ENCODE peak calls at places on chromosomes 1 and 21, in four cellular contexts. T is A549, W is K562, Y is IMR-90. V is an unnamed sample.

GRCh38 chr1:10697621-10698160 is 98.8 kb downstream of the CASZ1 start:
- DNase-seq in T (no peak), W (no peak), Y (no peak), V (no peak)

GRCh38 chr21:29163381-29164115 is 33.1 kb downstream of the MAP3K7CL start:
- DNase-seq in T (no peak), W (no peak), Y (no peak), V (no peak)

GRCh38 chr1:107530543-107530942 is 389.7 kb downstream of the NTNG1 start:
- DNase-seq in T (no peak), W (no peak), Y (no peak), V (no peak)

GRCh38 chr1:24555591-24556413 is at the start of gene NCMAP:
- DNase-seq in T (no peak), W (no peak), Y (no peak), V (no peak)

GRCh38 chr1:209900734-209901133 is 37.3 kb upstream of the SYT14 start:
- DNase-seq in T (no peak), W (no peak), Y (peak), V (no peak)

GRCh38 chr1:154831470-154831869 is 38.6 kb downstream of the KCNN3 start:
- DNase-seq in T (no peak), W (no peak), Y (no peak), V (no peak)

GRCh38 chr1:161953256-161953920 is 70.3 kb downstream of the OLFML2B start:
- DNase-seq in T (no peak), W (peak), Y (no peak), V (no peak)

GRCh38 chr21:44916965-44917364 is 3.7 kb downstream of the ITGB2 start:
- DNase-seq in T (no peak), W (no peak), Y (no peak), V (no peak)

GRCh38 chr1:3902111-3902511 is 2.0 kb upstream of the C1orf174 start:
- DNase-seq in T (no peak), W (no peak), Y (no peak), V (no peak)

GRCh38 chr21:29196021-29196663 is 65.7 kb downstream of the MAP3K7CL start:
- DNase-seq in T (peak), W (peak), Y (peak), V (peak)

GRCh38 chr1:12040457-12041051 is 21.3 kb downstream of the MIIP start:
- DNase-seq in T (no peak), W (peak), Y (peak), V (peak)

GRCh38 chr21:29376556-29376955 is 77.8 kb downstream of the BACH1 start:
- DNase-seq in T (peak), W (peak), Y (no peak), V (no peak)

GRCh38 chr1:34127006-34128000 is 37.7 kb downstream of the CSMD2 start:
- DNase-seq in T (no peak), W (no peak), Y (no peak), V (no peak)

GRCh38 chr1:197049100-197049499 is 18.0 kb downstream of the F13B start:
- DNase-seq in T (no peak), W (no peak), Y (no peak), V (no peak)

GRCh38 chr1:3912809-3913685 is 13.0 kb upstream of the C1orf174 start:
- DNase-seq in T (no peak), W (peak), Y (no peak), V (no peak)

GRCh38 chr1:100988121-100988520 is 37.5 kb downstream of the DPH5 start:
- DNase-seq in T (no peak), W (no peak), Y (peak), V (no peak)

GRCh38 chr1:211359876-211360275 is 33.2 kb downstream of the TRAF5 start:
- DNase-seq in T (no peak), W (no peak), Y (no peak), V (no peak)

GRCh38 chr1:65975708-65976107 is 183.0 kb downstream of the PDE4B start:
- DNase-seq in T (no peak), W (no peak), Y (no peak), V (no peak)

GRCh38 chr1:186915555-186915954 is 86.8 kb downstream of the PLA2G4A start:
- DNase-seq in T (no peak), W (no peak), Y (no peak), V (no peak)

GRCh38 chr21:44005593-44005992 is 6.5 kb upstream of the TRAPPC10 start:
- DNase-seq in T (no peak), W (no peak), Y (no peak), V (no peak)

GRCh38 chr1:30903343-30904034 is 5.1 kb downstream of the SDC3 start:
- DNase-seq in T (no peak), W (peak), Y (peak), V (no peak)

GRCh38 chr1:160522622-160523345 is at the start of gene SLAMF6:
- DNase-seq in T (no peak), W (peak), Y (no peak), V (peak)

GRCh38 chr1:93207211-93207610 is 26.7 kb downstream of the CCDC18 start:
- DNase-seq in T (no peak), W (no peak), Y (no peak), V (no peak)

GRCh38 chr1:91513160-91513559 is 12.5 kb downstream of the CDC7 start:
- DNase-seq in T (no peak), W (no peak), Y (peak), V (no peak)

GRCh38 chr1:245788886-245789285 is 634.1 kb downstream of the KIF26B start:
- DNase-seq in T (no peak), W (no peak), Y (no peak), V (no peak)

GRCh38 chr1:211259596-211260126 is 495 bp downstream of the RCOR3 start:
- DNase-seq in T (peak), W (peak), Y (no peak), V (no peak)

GRCh38 chr1:167196185-167196584 is 24.5 kb upstream of the POU2F1 start:
- DNase-seq in T (no peak), W (no peak), Y (no peak), V (no peak)

GRCh38 chr1:110069302-110070281 is 880 bp downstream of the ALX3 start:
- DNase-seq in T (no peak), W (no peak), Y (no peak), V (no peak)

GRCh38 chr1:49333946-49334345 is 557.3 kb upstream of the BEND5 start:
- DNase-seq in T (no peak), W (no peak), Y (no peak), V (no peak)

GRCh38 chr1:101971309-101971708 is 25.4 kb downstream of the OLFM3 start:
- DNase-seq in T (no peak), W (no peak), Y (peak), V (no peak)

GRCh38 chr21:15682182-15682895 is 47.4 kb upstream of the USP25 start:
- DNase-seq in T (no peak), W (no peak), Y (peak), V (no peak)

GRCh38 chr1:156641761-156642264 is at the start of gene BCAN:
- DNase-seq in T (no peak), W (no peak), Y (peak), V (no peak)

GRCh38 chr21:29073222-29074006 is at the start of gene CCT8:
- DNase-seq in T (peak), W (peak), Y (peak), V (peak)

GRCh38 chr1:203839081-203839480 is 22.3 kb upstream of the SNRPE start:
- DNase-seq in T (no peak), W (no peak), Y (peak), V (no peak)

GRCh38 chr21:33684923-33685560 is 42.7 kb downstream of the ITSN1 start:
- DNase-seq in T (no peak), W (no peak), Y (peak), V (no peak)

DNA sequence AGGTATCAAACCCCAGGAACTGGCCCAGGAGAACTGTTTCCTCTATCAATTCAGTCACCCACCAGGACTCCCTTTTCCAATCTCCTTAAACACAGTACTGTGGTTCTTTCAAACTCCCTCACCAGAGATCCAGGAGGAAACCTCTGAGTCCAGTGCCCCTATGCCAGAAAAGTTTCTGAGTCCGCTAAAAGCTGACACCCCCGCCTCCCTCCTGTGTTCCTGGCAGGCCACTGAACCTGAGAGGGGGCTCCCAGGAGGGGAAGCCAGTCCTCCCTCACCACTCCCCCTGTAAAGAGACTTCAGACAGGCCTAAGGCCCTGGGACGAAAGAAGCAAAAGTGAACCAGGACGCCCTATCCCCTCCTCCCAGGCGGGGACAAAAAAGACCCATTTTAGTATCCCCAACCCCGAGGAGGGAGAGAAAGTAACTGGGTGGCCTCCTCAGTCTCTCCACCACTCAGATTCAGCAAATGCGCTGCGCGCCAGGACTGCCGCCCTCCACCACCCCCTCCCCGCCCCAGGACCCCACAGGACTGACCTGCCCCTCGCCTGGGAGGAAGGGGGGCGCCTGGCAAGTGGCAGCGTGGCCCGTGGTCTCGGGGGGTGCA is 624 bp downstream of the SLC41A1 start:
- DNase-seq in T (peak), W (peak), Y (peak), V (no peak)
- TF ChIP-seq BHLHE40 in T (no peak), W (no peak), Y (no peak), V (no peak)

GRCh38 chr1:228374711-228375577 is 31.7 kb downstream of the TRIM11 start:
- DNase-seq in T (no peak), W (no peak), Y (peak), V (no peak)

GRCh38 chr1:228373681-228374571 is 32.7 kb downstream of the TRIM11 start:
- DNase-seq in T (no peak), W (no peak), Y (no peak), V (no peak)

GRCh38 chr1:228376651-228377631 is 29.7 kb downstream of the TRIM11 start:
- DNase-seq in T (no peak), W (no peak), Y (no peak), V (no peak)

GRCh38 chr1:228376262-228376628 is 30.4 kb downstream of the TRIM11 start:
- DNase-seq in T (no peak), W (no peak), Y (no peak), V (no peak)

GRCh38 chr1:228375578-228376261 is 30.9 kb downstream of the TRIM11 start:
- DNase-seq in T (no peak), W (no peak), Y (no peak), V (no peak)
- TF ChIP-seq RCOR1 in T (no peak), W (no peak), Y (no peak), V (no peak)

GRCh38 chr1:6523566-6523965 is 30.7 kb downstream of the NOL9 start:
- DNase-seq in T (peak), W (peak), Y (peak), V (no peak)
- TF ChIP-seq BHLHE40 in T (no peak), W (peak), Y (no peak), V (no peak)

GRCh38 chr1:27427836-27428315 is 35.5 kb downstream of the GPR3 start:
- DNase-seq in T (no peak), W (no peak), Y (no peak), V (no peak)

GRCh38 chr1:27429029-27429425 is 36.6 kb downstream of the GPR3 start:
- DNase-seq in T (no peak), W (no peak), Y (no peak), V (no peak)

GRCh38 chr1:27427329-27427728 is 34.9 kb downstream of the GPR3 start:
- DNase-seq in T (no peak), W (no peak), Y (no peak), V (no peak)

GRCh38 chr1:27428316-27429028 is 36.0 kb downstream of the GPR3 start:
- DNase-seq in T (no peak), W (peak), Y (no peak), V (no peak)

DNA sequence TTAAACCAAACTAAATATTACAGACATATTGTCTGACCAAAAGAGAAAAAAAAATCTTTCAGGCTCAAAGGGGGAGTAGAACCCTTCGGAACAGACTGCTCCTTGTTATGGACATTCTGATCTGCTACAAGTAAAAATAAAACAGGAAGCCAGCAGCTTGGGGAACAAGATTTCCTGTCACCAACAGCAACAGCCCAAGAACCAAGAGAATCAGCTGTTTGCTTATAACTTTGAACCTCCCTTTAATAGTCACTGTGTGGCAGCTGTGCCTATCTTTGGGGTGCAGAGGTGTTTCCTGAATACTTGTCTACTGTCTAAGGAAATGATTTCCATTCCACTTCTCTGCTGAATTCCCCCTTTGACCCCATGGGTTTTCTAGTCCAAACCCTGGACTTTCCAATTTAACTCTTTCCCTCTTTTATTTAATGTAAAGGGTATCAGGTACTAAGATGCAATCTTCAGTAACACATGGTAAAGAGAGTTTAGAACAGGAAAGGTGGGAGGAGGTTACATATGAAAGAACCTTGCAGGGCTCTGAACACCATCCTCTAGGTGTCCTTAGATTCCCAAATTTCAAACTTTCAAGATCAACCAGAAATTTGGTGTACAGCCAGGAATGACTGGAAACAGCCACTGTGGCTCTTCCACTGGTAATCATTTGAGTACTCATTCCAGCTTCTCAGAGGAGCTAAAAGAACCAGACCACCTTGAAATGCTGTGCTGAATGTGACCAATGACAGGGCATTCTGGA is 38.7 kb downstream of the GPR3 start:
- DNase-seq in T (no peak), W (peak), Y (peak), V (no peak)
- TF ChIP-seq RCOR1 in T (no peak), W (no peak), Y (no peak), V (no peak)

GRCh38 chr1:67647036-67647798 is 37.8 kb upstream of the GADD45A start:
- DNase-seq in T (no peak), W (no peak), Y (no peak), V (no peak)
- TF ChIP-seq BHLHE40 in T (no peak), W (no peak), Y (no peak), V (no peak)

V was measured in GM12878.